ENCODE peak calls at places on chromosomes 4 and X, in four cellular contexts. M is Caco-2, L is right lobe of liver, X is neuronal stem cell. C is an unnamed sample. For H3K9me3, the result is how much of the 10 kb centered on the place peaks cover.

GRCh38 chr4:64539234-64539849 is 130.1 kb upstream of the TECRL start:
- DNase-seq in X (peak), M (peak), L (no peak), C (peak)

GRCh38 chr4:89119836-89120235 is 8.5 kb downstream of the TIGD2 start:
- DNase-seq in X (no peak), L (no peak), M (no peak), C (no peak)

GRCh38 chr4:181308476-181309170 is 934.6 kb upstream of the TENM3 start:
- DNase-seq in X (no peak), L (no peak), M (no peak), C (no peak)

GRCh38 chr4:188110741-188111458 is 1.5 kb upstream of the TRIML2 start:
- DNase-seq in X (no peak), M (no peak), L (no peak), C (no peak)

GRCh38 chr4:172982151-172982590 is 186.4 kb upstream of the GALNT7 start:
- DNase-seq in L (no peak), M (no peak), X (no peak), C (no peak)

GRCh38 chrX:53494427-53494826 is 60.3 kb upstream of the HSD17B10 start:
- DNase-seq in M (no peak), L (no peak), X (no peak), C (no peak)

GRCh38 chr4:39274503-39274902 is 91.7 kb downstream of the RFC1 start:
- DNase-seq in X (no peak), M (no peak), L (no peak), C (no peak)

GRCh38 chrX:110588164-110588563 is 207.5 kb downstream of the CHRDL1 start:
- DNase-seq in L (no peak), M (no peak), X (no peak), C (no peak)

GRCh38 chr4:39721788-39722187 is 23.9 kb downstream of the UBE2K start:
- DNase-seq in L (peak), X (no peak), M (no peak), C (no peak)

GRCh38 chr4:120052840-120053239 is 13.8 kb downstream of the MAD2L1 start:
- DNase-seq in L (no peak), X (no peak), M (no peak), C (no peak)

GRCh38 chr4:82954212-82954611 is 53.7 kb downstream of the THAP9 start:
- DNase-seq in X (no peak), L (no peak), M (no peak), C (no peak)

GRCh38 chrX:65750674-65751469 is 83.4 kb downstream of the MSN start:
- DNase-seq in M (no peak), X (no peak), L (no peak), C (no peak)

GRCh38 chrX:10972731-10973130 is 138.4 kb upstream of the HCCS start:
- DNase-seq in M (no peak), L (no peak), X (no peak), C (no peak)

GRCh38 chrX:20267924-20268701 is 1.4 kb upstream of the RPS6KA3 start:
- DNase-seq in L (peak), M (peak), X (no peak), C (peak)

GRCh38 chr4:41216294-41217019 is 2.1 kb upstream of the APBB2 start:
- DNase-seq in M (peak), X (peak), L (peak), C (peak)

GRCh38 chr4:55547461-55547770 is 707 bp upstream of the CLOCK start:
- DNase-seq in X (no peak), M (no peak), L (no peak), C (no peak)

GRCh38 chr4:72352746-72353145 is 216.3 kb downstream of the ADAMTS3 start:
- DNase-seq in L (no peak), M (no peak), X (no peak), C (no peak)

GRCh38 chrX:17521871-17522693 is 147.1 kb downstream of the NHS start:
- DNase-seq in X (no peak), L (no peak), M (peak), C (no peak)

GRCh38 chr4:27770895-27771294 is 910.3 kb downstream of the STIM2 start:
- DNase-seq in X (no peak), M (no peak), L (no peak), C (no peak)

GRCh38 chrX:39157796-39158195 is 356.5 kb downstream of the MID1IP1 start:
- DNase-seq in L (no peak), X (no peak), M (no peak), C (no peak)

GRCh38 chr4:23373269-23373668 is 516.6 kb downstream of the PPARGC1A start:
- DNase-seq in X (no peak), L (no peak), M (peak), C (no peak)

GRCh38 chr4:7342581-7343352 is 92.0 kb downstream of the PSAPL1 start:
- DNase-seq in X (no peak), M (no peak), L (peak), C (peak)

GRCh38 chr4:61426229-61426628 is 226.1 kb downstream of the ADGRL3 start:
- DNase-seq in M (no peak), L (no peak), X (no peak), C (no peak)

GRCh38 chr4:73815145-73815544 is 21.3 kb upstream of the CXCL6 start:
- DNase-seq in M (no peak), L (no peak), X (no peak), C (no peak)

GRCh38 chr4:79906306-79906705 is 166.7 kb downstream of the ANTXR2 start:
- DNase-seq in M (no peak), X (no peak), L (no peak), C (no peak)

GRCh38 chr4:76562161-76562560 is 127.1 kb downstream of the SHROOM3 start:
- DNase-seq in L (no peak), X (no peak), M (no peak), C (no peak)

GRCh38 chrX:41449615-41450014 is 2.5 kb downstream of the NYX start:
- DNase-seq in X (no peak), M (no peak), L (no peak), C (no peak)

GRCh38 chrX:41447897-41448296 is 754 bp downstream of the NYX start:
- DNase-seq in X (no peak), M (no peak), L (no peak), C (no peak)

GRCh38 chrX:41452565-41452964 is 5.4 kb downstream of the NYX start:
- DNase-seq in M (no peak), L (no peak), X (no peak), C (no peak)

GRCh38 chrX:41445781-41446358 is 1.3 kb upstream of the NYX start:
- DNase-seq in M (no peak), X (no peak), L (no peak), C (no peak)

DNA sequence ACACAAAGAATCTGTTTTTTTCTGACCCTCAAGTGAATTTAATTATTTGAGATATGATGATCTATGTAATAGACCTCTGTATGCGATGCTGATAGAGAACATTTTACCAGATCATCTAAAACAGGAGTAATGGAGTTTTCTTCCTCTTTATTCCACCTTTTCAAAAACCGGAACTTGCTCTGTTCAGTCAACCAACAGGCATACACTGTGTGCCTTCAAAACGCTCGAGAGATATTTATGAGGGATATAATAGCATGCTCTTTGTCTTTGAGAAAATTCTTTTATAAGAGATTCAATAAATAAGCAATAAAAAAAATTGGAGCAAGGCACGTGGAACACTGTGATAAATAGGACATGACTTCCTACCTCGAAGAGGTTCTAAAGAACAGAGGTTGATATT is 2.0 kb downstream of the NYX start:
- DNase-seq in M (no peak), L (no peak), X (no peak), C (no peak)
- H3K4me3 ChIP-seq in M (no peak), L (no peak), X (no peak), C (no peak)

DNA sequence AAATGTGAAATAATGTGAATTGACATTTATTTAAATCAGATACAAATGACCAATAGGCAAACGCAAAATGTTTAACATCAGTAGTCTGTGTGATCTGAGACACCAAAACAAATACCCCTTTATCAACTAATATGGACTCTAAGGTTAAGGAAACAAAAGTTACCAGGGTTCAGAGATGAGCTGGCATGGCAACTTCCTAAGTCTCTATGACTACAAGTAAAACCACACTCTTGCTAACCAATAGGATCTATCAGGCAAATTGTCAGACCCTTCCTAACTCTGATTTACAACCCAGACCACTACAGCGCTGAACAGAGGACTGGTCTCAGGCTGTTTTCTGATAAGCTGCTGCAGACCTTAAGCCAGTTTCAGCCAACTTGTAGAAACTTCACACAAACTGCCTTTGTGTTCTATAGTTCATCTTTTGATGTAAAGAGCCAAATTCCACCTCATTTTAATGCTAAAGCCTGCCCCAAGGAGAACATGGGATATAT is 608.0 kb downstream of the TLL1 start:
- DNase-seq in M (no peak), X (no peak), L (no peak), C (no peak)
- H3K9me3 ChIP-seq in M (under half), X (under half), L (under half), C (under half)

DNA sequence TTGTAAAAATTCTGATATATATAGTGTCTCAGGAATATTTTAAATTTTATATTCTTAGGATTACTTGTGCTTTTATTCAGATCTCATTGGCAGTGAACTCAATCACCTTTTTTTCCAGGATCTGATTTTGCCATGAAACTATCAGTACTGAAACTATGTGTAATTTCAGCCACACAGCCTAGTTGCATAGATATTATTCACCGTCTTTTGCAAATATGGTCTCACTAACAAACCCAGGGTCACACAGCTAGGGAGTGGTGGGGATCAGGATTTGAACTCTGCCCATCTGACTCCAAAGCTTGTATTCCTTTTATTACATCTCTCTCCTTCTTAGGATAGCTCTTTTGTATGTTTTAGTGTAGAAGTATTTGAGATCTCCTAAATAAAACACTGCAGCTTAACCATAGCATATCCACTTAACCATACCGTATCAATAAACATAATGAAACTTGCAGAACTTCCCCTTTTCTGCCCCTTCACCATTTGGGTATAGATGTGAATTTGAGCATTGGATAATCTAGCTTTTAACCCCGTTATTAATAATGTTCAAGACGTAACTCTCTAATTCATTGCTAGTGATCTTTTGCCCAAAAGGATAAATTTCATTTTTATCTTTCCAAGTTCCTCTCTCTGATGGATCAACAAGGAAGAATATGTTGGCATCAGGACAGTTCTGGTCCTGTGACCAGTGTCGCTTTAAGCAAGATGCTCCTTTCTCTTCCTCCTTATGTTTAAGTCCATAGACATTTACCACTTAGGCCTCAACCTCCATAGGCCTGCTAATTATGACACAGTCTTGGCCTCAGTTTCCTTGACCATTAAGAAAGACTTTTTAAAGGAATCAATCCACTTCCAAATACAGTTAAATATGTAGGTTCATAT is 74.6 kb downstream of the RAPGEF2 start:
- DNase-seq in X (no peak), L (no peak), M (no peak), C (no peak)
- H3K4me3 ChIP-seq in X (no peak), L (no peak), M (no peak), C (no peak)

DNA sequence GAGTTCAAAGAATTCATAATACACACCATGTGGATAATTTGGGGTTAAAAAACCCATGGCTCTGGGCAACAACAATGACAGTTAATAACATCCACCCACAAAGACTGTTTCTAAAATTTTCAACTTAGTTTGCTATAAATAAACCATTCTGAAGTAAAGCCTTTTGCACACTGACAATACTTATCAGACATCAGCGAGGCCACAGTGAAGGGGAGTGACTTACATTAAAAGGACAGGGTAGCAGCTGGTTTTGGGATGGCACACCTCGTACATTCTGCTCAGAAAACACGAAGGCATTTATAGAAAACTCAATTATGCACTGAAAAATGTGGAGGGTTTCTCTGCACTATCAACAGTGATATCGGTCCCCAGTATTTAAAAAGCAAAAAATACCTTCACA is 4.9 kb upstream of the ASB11 start:
- DNase-seq in L (no peak), X (no peak), M (no peak), C (no peak)
- H3K9me3 ChIP-seq in L (under half), X (under half), M (under half), C (under half)

GRCh38 chr4:13527192-13527982 is 16.9 kb downstream of the NKX3-2 start:
- DNase-seq in M (no peak), L (no peak), X (no peak), C (no peak)
- H3K4me3 ChIP-seq in M (no peak), L (no peak), X (no peak), C (no peak)

GRCh38 chr4:174919886-174920423 is 1.8 kb downstream of the ADAM29 start:
- DNase-seq in L (no peak), X (no peak), M (no peak), C (no peak)
- H3K9me3 ChIP-seq in L (under half), X (under half), M (under half), C (under half)

GRCh38 chr4:139085141-139085540 is 69.6 kb downstream of the NOCT start:
- DNase-seq in M (no peak), X (no peak), L (no peak), C (no peak)
- H3K4me3 ChIP-seq in M (peak), X (peak), L (peak), C (peak)

DNA sequence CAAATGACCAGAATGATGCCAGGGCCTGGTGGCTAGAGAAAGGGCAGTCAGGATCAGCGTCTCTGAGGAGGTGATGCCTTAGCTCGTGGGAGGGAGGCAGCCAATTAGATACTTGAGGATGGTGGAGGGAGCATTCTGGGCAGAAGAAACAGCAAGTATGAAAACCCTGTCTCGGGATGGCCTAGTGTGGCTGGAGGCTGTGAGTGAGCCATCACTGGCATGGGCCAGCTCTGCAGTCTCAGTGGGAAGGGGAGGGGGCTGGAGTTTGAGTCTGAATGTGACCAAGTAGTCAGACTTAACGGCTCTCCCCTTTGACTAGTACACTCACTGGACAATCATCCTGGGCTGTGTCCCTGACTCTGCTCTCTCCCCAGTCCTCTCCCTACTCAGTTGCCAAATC is 7.1 kb downstream of the CNGA2 start:
- DNase-seq in X (no peak), M (no peak), L (peak), C (no peak)
- H3K9me3 ChIP-seq in X (under half), M (under half), L (under half), C (under half)

C was measured in pancreas.